ENCODE peak calls at places on chromosomes 4 and X, in five cellular contexts. One of them, this sample, is unnamed.

GRCh38 chr4:141898336-141898735 is 262.0 kb downstream of the IL15 start:
- DNase-seq in GM12892: no peak
- DNase-seq in HepG2: no peak
- DNase-seq in GM12878: no peak
- DNase-seq in K562: no peak
- DNase-seq in this sample: no peak

GRCh38 chr4:24570574-24571236 is 13.6 kb downstream of the DHX15 start:
- DNase-seq in GM12892: no peak
- DNase-seq in HepG2: no peak
- DNase-seq in GM12878: no peak
- DNase-seq in K562: no peak
- DNase-seq in this sample: no peak

GRCh38 chrX:26952213-26952612 is 510.9 kb downstream of the PPP4R3C start:
- DNase-seq in GM12892: no peak
- DNase-seq in HepG2: no peak
- DNase-seq in GM12878: no peak
- DNase-seq in K562: no peak
- DNase-seq in this sample: no peak

GRCh38 chr4:107740381-107740780 is 20.3 kb upstream of the PAPSS1 start:
- DNase-seq in GM12892: no peak
- DNase-seq in HepG2: no peak
- DNase-seq in GM12878: no peak
- DNase-seq in K562: peak; percentile 24
- DNase-seq in this sample: no peak

GRCh38 chr4:5399790-5400421 is 308.5 kb downstream of the EVC2 start:
- DNase-seq in GM12892: no peak
- DNase-seq in HepG2: peak; percentile 23
- DNase-seq in GM12878: no peak
- DNase-seq in K562: peak; percentile 38
- DNase-seq in this sample: peak; percentile 31

GRCh38 chr4:1266881-1267763 is 18.2 kb upstream of the CTBP1 start:
- DNase-seq in GM12892: no peak
- DNase-seq in HepG2: no peak
- DNase-seq in GM12878: no peak
- DNase-seq in K562: no peak
- DNase-seq in this sample: no peak

GRCh38 chr4:41142946-41143720 is 71.2 kb downstream of the APBB2 start:
- DNase-seq in GM12892: no peak
- DNase-seq in HepG2: no peak
- DNase-seq in GM12878: no peak
- DNase-seq in K562: no peak
- DNase-seq in this sample: no peak

GRCh38 chrX:101357166-101357795 is 8.7 kb upstream of the TIMM8A start:
- DNase-seq in GM12892: no peak
- DNase-seq in HepG2: no peak
- DNase-seq in GM12878: no peak
- DNase-seq in K562: peak; percentile 41
- DNase-seq in this sample: no peak

GRCh38 chr4:99845708-99846469 is 29.3 kb downstream of the DAPP1 start:
- DNase-seq in GM12892: no peak
- DNase-seq in HepG2: no peak
- DNase-seq in GM12878: no peak
- DNase-seq in K562: no peak
- DNase-seq in this sample: no peak

GRCh38 chr4:8655411-8656184 is 63.0 kb downstream of the CPZ start:
- DNase-seq in GM12892: no peak
- DNase-seq in HepG2: no peak
- DNase-seq in GM12878: no peak
- DNase-seq in K562: no peak
- DNase-seq in this sample: no peak

GRCh38 chrX:129957241-129958099 is 25.0 kb upstream of the BCORL1 start:
- DNase-seq in GM12892: peak; percentile 70
- DNase-seq in HepG2: no peak
- DNase-seq in GM12878: peak; percentile 34
- DNase-seq in K562: peak; percentile 90
- DNase-seq in this sample: no peak
- TF ChIP-seq POLR2AphosphoS5 in GM12892: peak; percentile 31
- TF ChIP-seq POLR2AphosphoS5 in HepG2: no peak
- TF ChIP-seq POLR2AphosphoS5 in GM12878: peak; percentile 61
- TF ChIP-seq POLR2AphosphoS5 in K562: peak; percentile 64
- TF ChIP-seq POLR2AphosphoS5 in this sample: no peak

DNA sequence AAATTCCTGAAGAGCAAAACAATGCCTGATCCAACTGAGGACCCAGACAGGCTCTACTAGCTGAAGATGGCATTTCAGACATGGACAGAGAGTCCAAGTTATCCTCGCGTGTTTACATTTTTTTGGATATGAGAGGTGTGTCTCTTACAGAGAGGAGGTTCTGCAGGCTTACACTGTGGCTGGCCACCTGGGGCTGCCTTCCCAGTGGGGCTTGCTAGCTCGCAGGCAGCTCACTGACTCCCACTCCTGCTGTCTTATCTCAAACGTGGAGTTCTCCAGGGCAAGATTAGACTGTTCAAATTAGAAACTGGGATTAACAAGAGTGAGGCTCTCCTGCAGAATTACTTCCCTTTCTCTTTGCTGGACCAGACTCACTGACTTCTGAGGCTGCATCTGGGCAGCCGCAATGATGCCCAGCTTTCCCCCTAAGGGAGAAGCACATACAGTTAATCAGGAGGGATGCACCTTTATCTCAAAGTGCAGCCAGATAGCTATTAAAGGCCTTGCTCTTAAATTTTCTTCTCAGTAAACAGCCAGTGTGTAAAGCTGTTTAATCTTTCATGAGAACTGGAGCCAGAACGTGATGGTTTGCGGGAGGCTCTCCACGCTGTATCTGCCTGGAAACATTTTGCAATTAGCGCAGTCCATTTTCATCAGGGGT is 123.0 kb downstream of the ENPP6 start:
- DNase-seq in GM12892: no peak
- DNase-seq in HepG2: no peak
- DNase-seq in GM12878: no peak
- DNase-seq in K562: no peak
- DNase-seq in this sample: no peak
- TF ChIP-seq TAF1 in GM12892: no peak
- TF ChIP-seq TAF1 in HepG2: no peak
- TF ChIP-seq TAF1 in GM12878: no peak
- TF ChIP-seq TAF1 in K562: no peak
- TF ChIP-seq TAF1 in this sample: no peak

DNA sequence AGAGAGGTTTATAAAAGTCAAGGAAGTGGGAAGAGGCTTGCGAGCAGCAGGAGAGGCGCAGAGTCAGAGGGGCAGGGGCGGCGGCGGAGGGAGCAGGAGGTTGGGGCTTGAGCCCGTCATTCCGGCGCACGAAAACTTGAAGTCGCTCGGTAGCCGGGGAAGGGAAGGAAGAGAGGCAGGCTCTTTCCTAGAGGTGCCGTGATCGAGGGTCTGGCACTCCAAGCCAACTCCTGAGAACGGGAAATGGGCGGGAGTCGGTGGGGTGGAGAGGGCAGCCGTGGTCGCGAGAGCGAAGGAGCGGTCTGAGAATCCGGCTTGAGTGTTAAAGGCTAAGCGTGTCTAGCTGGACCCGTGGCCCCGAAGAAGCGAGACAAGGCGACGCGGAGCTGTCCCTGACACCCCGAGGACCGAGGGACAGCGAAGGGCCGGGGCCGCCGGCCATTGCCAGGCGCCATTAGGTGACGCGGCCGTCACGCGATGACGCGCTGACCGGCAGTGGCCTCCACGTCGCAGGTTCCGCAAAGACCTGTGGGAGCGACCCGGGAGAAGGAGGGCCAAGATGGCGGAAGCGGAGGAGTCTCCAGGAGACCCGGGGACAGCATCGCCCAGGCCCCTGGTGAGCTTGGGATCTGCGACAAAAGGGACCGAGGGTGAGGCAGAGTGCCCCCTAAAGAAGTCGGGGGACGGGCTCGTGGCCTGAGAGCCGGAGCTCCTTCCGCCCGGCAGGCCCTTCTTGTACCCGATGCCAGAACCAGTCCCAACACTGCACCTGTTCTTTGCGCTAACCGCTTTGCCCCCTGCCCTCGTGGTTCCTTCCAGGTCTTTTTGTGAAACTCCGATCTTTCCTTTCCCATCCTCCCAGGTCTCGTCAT is at the start of gene YIPF6:
- DNase-seq in GM12892: peak; percentile 50
- DNase-seq in HepG2: peak; percentile 55
- DNase-seq in GM12878: no peak
- DNase-seq in K562: peak; percentile 88
- DNase-seq in this sample: peak; percentile 39
- TF ChIP-seq POLR2A in GM12892: peak; percentile 96
- TF ChIP-seq POLR2A in HepG2: peak; percentile 94
- TF ChIP-seq POLR2A in GM12878: peak; percentile 97
- TF ChIP-seq POLR2A in K562: peak; percentile 97
- TF ChIP-seq POLR2A in this sample: peak; percentile 93

DNA sequence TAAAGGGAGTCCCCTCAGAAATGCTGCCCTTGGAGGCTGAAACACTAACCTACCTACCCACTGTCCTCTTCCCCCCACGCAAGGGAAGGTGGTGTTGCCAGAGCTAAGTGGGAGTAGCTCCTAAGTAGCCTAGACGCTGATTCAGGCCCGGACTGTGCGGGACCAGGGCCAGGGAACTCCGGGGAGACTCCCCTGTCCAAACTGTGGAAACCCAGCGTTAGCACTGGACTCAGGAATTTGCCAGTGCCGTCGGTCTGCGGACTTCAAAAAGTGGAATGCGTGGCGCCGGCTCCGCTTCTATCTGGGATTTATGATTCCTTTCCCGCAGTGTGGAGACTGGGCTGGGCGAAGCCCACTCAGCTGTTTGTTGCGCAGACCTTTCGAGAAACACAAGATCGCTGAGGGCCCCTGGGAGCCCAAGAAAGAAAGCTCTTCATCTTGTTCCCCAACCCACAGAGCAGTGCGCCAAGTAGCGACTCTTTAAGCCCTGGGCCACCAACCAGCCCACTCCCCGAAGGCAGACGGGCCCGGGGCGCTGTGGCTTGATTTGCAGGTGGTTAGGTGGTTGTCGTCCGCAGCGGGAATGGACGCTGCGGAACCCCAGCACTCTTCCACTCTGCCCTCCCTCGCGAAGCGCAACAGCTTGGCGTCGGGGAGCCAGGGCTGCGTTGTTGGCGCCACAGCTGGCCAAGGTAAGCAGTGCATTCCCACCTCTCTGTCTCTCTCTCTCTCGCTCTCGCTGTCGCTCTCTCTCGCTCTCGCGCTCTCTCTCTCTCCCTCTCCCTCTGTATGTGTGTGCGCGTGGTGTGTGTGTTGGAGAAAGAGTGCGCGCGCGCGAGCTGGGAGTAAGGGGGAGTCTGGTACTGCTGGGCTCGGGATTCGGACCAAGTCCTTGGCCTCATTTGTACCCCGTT is 2.0 kb downstream of the TMEM255A start:
- DNase-seq in GM12892: peak; percentile 27
- DNase-seq in HepG2: peak; percentile 57
- DNase-seq in GM12878: peak; percentile 47
- DNase-seq in K562: no peak
- DNase-seq in this sample: no peak
- TF ChIP-seq POLR2AphosphoS5 in GM12892: no peak
- TF ChIP-seq POLR2AphosphoS5 in HepG2: no peak
- TF ChIP-seq POLR2AphosphoS5 in GM12878: no peak
- TF ChIP-seq POLR2AphosphoS5 in K562: no peak
- TF ChIP-seq POLR2AphosphoS5 in this sample: no peak

GRCh38 chrX:73992019-73992418 is 312.0 kb upstream of the ZCCHC13 start:
- DNase-seq in GM12892: no peak
- DNase-seq in HepG2: no peak
- DNase-seq in GM12878: no peak
- DNase-seq in K562: no peak
- DNase-seq in this sample: no peak

GRCh38 chrX:73987166-73987565 is 316.8 kb upstream of the ZCCHC13 start:
- DNase-seq in GM12892: no peak
- DNase-seq in HepG2: no peak
- DNase-seq in GM12878: peak; percentile 1
- DNase-seq in K562: no peak
- DNase-seq in this sample: no peak
- TF ChIP-seq TAF1 in GM12892: no peak
- TF ChIP-seq TAF1 in HepG2: no peak
- TF ChIP-seq TAF1 in GM12878: no peak
- TF ChIP-seq TAF1 in K562: no peak
- TF ChIP-seq TAF1 in this sample: no peak

This sample was measured in GM12891.